ENCODE peak calls at places on chromosomes 16 and 17, in five cellular contexts. G is heart left ventricle; O is T-helper 1 cell; Z is stimulated activated CD4-positive, alpha-beta T cell treated with anti-CD3 and anti-CD28 coated beads, Interleukin-4, amount 100 ng/mL, for 24 hours; R is GDM1. H is an unnamed sample.
A peak's percentile ranks its signal among the peaks of the same experiment; 100 is the strongest.

GRCh38 chr17:59837362-59838195 is 55.2 kb downstream of the TUBD1 start:
- DNase-seq in G (peak; percentile 72), O (peak; percentile 36), Z (peak; percentile 81), R (peak; percentile 88), H (no peak)

GRCh38 chr17:79657036-79657435 is 46.2 kb upstream of the RBFOX3 start:
- DNase-seq in G (no peak), O (no peak), Z (no peak), R (no peak), H (no peak)

GRCh38 chr17:19374136-19374535 is 4.2 kb upstream of the MAPK7 start:
- DNase-seq in G (no peak), O (no peak), Z (no peak), R (no peak), H (no peak)

GRCh38 chr16:72848759-72849664 is 198.9 kb downstream of the ZFHX3 start:
- DNase-seq in G (peak; percentile 91), O (no peak), Z (no peak), R (no peak), H (peak; percentile 95)

GRCh38 chr17:80236911-80237310 is 16.7 kb downstream of the SLC26A11 start:
- DNase-seq in G (no peak), O (no peak), Z (no peak), R (no peak), H (no peak)

GRCh38 chr16:56609463-56609921 is 1.1 kb downstream of the MT2A start:
- DNase-seq in G (peak; percentile 77), O (peak; percentile 41), Z (peak; percentile 82), R (peak; percentile 61), H (no peak)

GRCh38 chr16:11896776-11897175 is 19.0 kb downstream of the GSPT1 start:
- DNase-seq in G (no peak), O (no peak), Z (peak; percentile 5), R (no peak), H (no peak)

GRCh38 chr17:32503251-32504165 is 16.7 kb downstream of the CDK5R1 start:
- DNase-seq in G (no peak), O (no peak), Z (peak; percentile 49), R (no peak), H (peak; percentile 6)